ENCODE peak calls at places on chromosomes 11 and 22, in eight cellular contexts. One of them, this sample, is unnamed.

GRCh38 chr11:26480041-26480440 is 92.0 kb downstream of the MUC15 start:
- DNase-seq in cardiac fibroblast: no peak
- DNase-seq in Calu3: no peak
- DNase-seq in ovary: no peak
- DNase-seq in renal cortical epithelial cell: no peak
- DNase-seq in stimulated activated CD4-positive, alpha-beta T cell treated with anti-CD3 and anti-CD28 coated beads, Interleukin-4, amount 100 ng/mL, for 1 hour: no peak
- DNase-seq in Kasumi-1: no peak
- DNase-seq in ureter: no peak
- DNase-seq in this sample: no peak

GRCh38 chr11:83680351-83680750 is 394.2 kb upstream of the CCDC90B start:
- DNase-seq in Kasumi-1: no peak
- DNase-seq in ovary: no peak
- DNase-seq in renal cortical epithelial cell: no peak
- DNase-seq in Calu3: no peak
- DNase-seq in cardiac fibroblast: no peak
- DNase-seq in ureter: no peak
- DNase-seq in stimulated activated CD4-positive, alpha-beta T cell treated with anti-CD3 and anti-CD28 coated beads, Interleukin-4, amount 100 ng/mL, for 1 hour: no peak
- DNase-seq in this sample: no peak

GRCh38 chr22:30235687-30236170 is 10.8 kb downstream of the LIF start:
- DNase-seq in Calu3: peak; percentile 90
- DNase-seq in stimulated activated CD4-positive, alpha-beta T cell treated with anti-CD3 and anti-CD28 coated beads, Interleukin-4, amount 100 ng/mL, for 1 hour: no peak
- DNase-seq in renal cortical epithelial cell: peak; percentile 97
- DNase-seq in cardiac fibroblast: peak; percentile 77
- DNase-seq in ureter: no peak
- DNase-seq in Kasumi-1: no peak
- DNase-seq in ovary: no peak
- DNase-seq in this sample: peak; percentile 57

GRCh38 chr11:28123151-28123571 is 15.0 kb downstream of the METTL15 start:
- DNase-seq in stimulated activated CD4-positive, alpha-beta T cell treated with anti-CD3 and anti-CD28 coated beads, Interleukin-4, amount 100 ng/mL, for 1 hour: no peak
- DNase-seq in Calu3: no peak
- DNase-seq in ureter: no peak
- DNase-seq in Kasumi-1: no peak
- DNase-seq in cardiac fibroblast: no peak
- DNase-seq in ovary: no peak
- DNase-seq in renal cortical epithelial cell: peak; percentile 70
- DNase-seq in this sample: peak; percentile 25

GRCh38 chr11:112652786-112653390 is 308.3 kb upstream of the NCAM1 start:
- DNase-seq in ovary: no peak
- DNase-seq in cardiac fibroblast: peak; percentile 29
- DNase-seq in stimulated activated CD4-positive, alpha-beta T cell treated with anti-CD3 and anti-CD28 coated beads, Interleukin-4, amount 100 ng/mL, for 1 hour: no peak
- DNase-seq in ureter: no peak
- DNase-seq in renal cortical epithelial cell: peak; percentile 1
- DNase-seq in Kasumi-1: no peak
- DNase-seq in Calu3: no peak
- DNase-seq in this sample: no peak

GRCh38 chr11:40787243-40787642 is 672.2 kb downstream of the LRRC4C start:
- DNase-seq in cardiac fibroblast: no peak
- DNase-seq in ureter: no peak
- DNase-seq in ovary: no peak
- DNase-seq in renal cortical epithelial cell: no peak
- DNase-seq in stimulated activated CD4-positive, alpha-beta T cell treated with anti-CD3 and anti-CD28 coated beads, Interleukin-4, amount 100 ng/mL, for 1 hour: no peak
- DNase-seq in Kasumi-1: no peak
- DNase-seq in Calu3: no peak
- DNase-seq in this sample: no peak

GRCh38 chr11:23103403-23103802 is 243.1 kb upstream of the CCDC179 start:
- DNase-seq in renal cortical epithelial cell: no peak
- DNase-seq in stimulated activated CD4-positive, alpha-beta T cell treated with anti-CD3 and anti-CD28 coated beads, Interleukin-4, amount 100 ng/mL, for 1 hour: no peak
- DNase-seq in Kasumi-1: no peak
- DNase-seq in cardiac fibroblast: no peak
- DNase-seq in ovary: no peak
- DNase-seq in ureter: no peak
- DNase-seq in Calu3: no peak
- DNase-seq in this sample: no peak

GRCh38 chr22:26889794-26890193 is 232.4 kb downstream of the MIAT start:
- DNase-seq in Kasumi-1: no peak
- DNase-seq in ureter: no peak
- DNase-seq in stimulated activated CD4-positive, alpha-beta T cell treated with anti-CD3 and anti-CD28 coated beads, Interleukin-4, amount 100 ng/mL, for 1 hour: no peak
- DNase-seq in renal cortical epithelial cell: no peak
- DNase-seq in Calu3: no peak
- DNase-seq in ovary: no peak
- DNase-seq in cardiac fibroblast: no peak
- DNase-seq in this sample: no peak

GRCh38 chr22:49046546-49047305 is 780.9 kb downstream of the BRD1 start:
- DNase-seq in stimulated activated CD4-positive, alpha-beta T cell treated with anti-CD3 and anti-CD28 coated beads, Interleukin-4, amount 100 ng/mL, for 1 hour: peak; percentile 29
- DNase-seq in ureter: no peak
- DNase-seq in cardiac fibroblast: no peak
- DNase-seq in Kasumi-1: no peak
- DNase-seq in renal cortical epithelial cell: no peak
- DNase-seq in ovary: no peak
- DNase-seq in Calu3: peak; percentile 5
- DNase-seq in this sample: no peak

GRCh38 chr11:119110439-119110838 is 3.3 kb downstream of the C2CD2L start:
- DNase-seq in ureter: no peak
- DNase-seq in renal cortical epithelial cell: no peak
- DNase-seq in ovary: no peak
- DNase-seq in stimulated activated CD4-positive, alpha-beta T cell treated with anti-CD3 and anti-CD28 coated beads, Interleukin-4, amount 100 ng/mL, for 1 hour: no peak
- DNase-seq in Calu3: no peak
- DNase-seq in cardiac fibroblast: no peak
- DNase-seq in Kasumi-1: no peak
- DNase-seq in this sample: no peak

GRCh38 chr11:9219572-9219971 is 45.6 kb downstream of the DENND5A start:
- DNase-seq in Kasumi-1: no peak
- DNase-seq in ovary: peak; percentile 24
- DNase-seq in Calu3: no peak
- DNase-seq in renal cortical epithelial cell: peak; percentile 62
- DNase-seq in stimulated activated CD4-positive, alpha-beta T cell treated with anti-CD3 and anti-CD28 coated beads, Interleukin-4, amount 100 ng/mL, for 1 hour: no peak
- DNase-seq in cardiac fibroblast: peak; percentile 93
- DNase-seq in ureter: no peak
- DNase-seq in this sample: no peak

GRCh38 chr11:104333977-104334376 is 170.0 kb upstream of the PDGFD start:
- DNase-seq in renal cortical epithelial cell: no peak
- DNase-seq in ureter: no peak
- DNase-seq in stimulated activated CD4-positive, alpha-beta T cell treated with anti-CD3 and anti-CD28 coated beads, Interleukin-4, amount 100 ng/mL, for 1 hour: no peak
- DNase-seq in ovary: no peak
- DNase-seq in Kasumi-1: no peak
- DNase-seq in cardiac fibroblast: no peak
- DNase-seq in Calu3: no peak
- DNase-seq in this sample: no peak

GRCh38 chr11:70642301-70642700 is 244.0 kb downstream of the CTTN start:
- DNase-seq in stimulated activated CD4-positive, alpha-beta T cell treated with anti-CD3 and anti-CD28 coated beads, Interleukin-4, amount 100 ng/mL, for 1 hour: no peak
- DNase-seq in renal cortical epithelial cell: no peak
- DNase-seq in cardiac fibroblast: no peak
- DNase-seq in ureter: no peak
- DNase-seq in Kasumi-1: no peak
- DNase-seq in Calu3: no peak
- DNase-seq in ovary: no peak
- DNase-seq in this sample: no peak

GRCh38 chr11:36463781-36464180 is 46.3 kb downstream of the TRAF6 start:
- DNase-seq in stimulated activated CD4-positive, alpha-beta T cell treated with anti-CD3 and anti-CD28 coated beads, Interleukin-4, amount 100 ng/mL, for 1 hour: no peak
- DNase-seq in renal cortical epithelial cell: no peak
- DNase-seq in ovary: no peak
- DNase-seq in Calu3: no peak
- DNase-seq in ureter: no peak
- DNase-seq in Kasumi-1: no peak
- DNase-seq in cardiac fibroblast: peak; percentile 9
- DNase-seq in this sample: no peak

GRCh38 chr11:33773399-33774355 is 643 bp downstream of the FBXO3 start:
- DNase-seq in Calu3: peak; percentile 21
- DNase-seq in stimulated activated CD4-positive, alpha-beta T cell treated with anti-CD3 and anti-CD28 coated beads, Interleukin-4, amount 100 ng/mL, for 1 hour: peak; percentile 16
- DNase-seq in renal cortical epithelial cell: no peak
- DNase-seq in ureter: no peak
- DNase-seq in ovary: no peak
- DNase-seq in Kasumi-1: no peak
- DNase-seq in cardiac fibroblast: no peak
- DNase-seq in this sample: no peak

GRCh38 chr11:3086671-3087150 is 29.5 kb upstream of the CARS1 start:
- DNase-seq in Kasumi-1: no peak
- DNase-seq in cardiac fibroblast: no peak
- DNase-seq in ureter: no peak
- DNase-seq in renal cortical epithelial cell: no peak
- DNase-seq in Calu3: no peak
- DNase-seq in ovary: no peak
- DNase-seq in stimulated activated CD4-positive, alpha-beta T cell treated with anti-CD3 and anti-CD28 coated beads, Interleukin-4, amount 100 ng/mL, for 1 hour: no peak
- DNase-seq in this sample: no peak

This sample was measured in LoVo.